ENCODE peak calls at places on chromosomes 7 and 10, in four cellular contexts. One of them, this sample, is unnamed.

GRCh38 chr10:123583639-123584418 is 82.3 kb upstream of the GPR26 start:
- DNase-seq in GM12878: no peak
- DNase-seq in K562: peak
- DNase-seq in HL-60: peak
- DNase-seq in this sample: peak

GRCh38 chr10:88233870-88234269 is 349.2 kb downstream of the RNLS start:
- DNase-seq in K562: no peak
- DNase-seq in HL-60: no peak
- DNase-seq in GM12878: no peak
- DNase-seq in this sample: no peak

GRCh38 chr10:35424680-35425285 is 88.5 kb downstream of the CCNY start:
- DNase-seq in K562: no peak
- DNase-seq in GM12878: no peak
- DNase-seq in HL-60: no peak
- DNase-seq in this sample: no peak

GRCh38 chr7:45192546-45193177 is 35.1 kb downstream of the RAMP3 start:
- DNase-seq in K562: no peak
- DNase-seq in HL-60: peak
- DNase-seq in GM12878: no peak
- DNase-seq in this sample: no peak

GRCh38 chr7:156642306-156643045 is 1.9 kb downstream of the RNF32 start:
- DNase-seq in HL-60: no peak
- DNase-seq in GM12878: no peak
- DNase-seq in K562: no peak
- DNase-seq in this sample: no peak

GRCh38 chr7:100483728-100484635 is at the start of gene NYAP1:
- DNase-seq in K562: peak
- DNase-seq in GM12878: no peak
- DNase-seq in HL-60: no peak
- DNase-seq in this sample: no peak

GRCh38 chr10:126468876-126469643 is 80.8 kb upstream of the ADAM12 start:
- DNase-seq in K562: no peak
- DNase-seq in GM12878: no peak
- DNase-seq in HL-60: no peak
- DNase-seq in this sample: no peak

GRCh38 chr7:157490465-157490912 is 153.7 kb downstream of the DNAJB6 start:
- DNase-seq in K562: peak
- DNase-seq in HL-60: peak
- DNase-seq in GM12878: peak
- DNase-seq in this sample: no peak

GRCh38 chr7:151807876-151808275 is 69.0 kb downstream of the PRKAG2 start:
- DNase-seq in GM12878: no peak
- DNase-seq in K562: no peak
- DNase-seq in HL-60: peak
- DNase-seq in this sample: no peak

GRCh38 chr10:131731780-131732630 is 168.8 kb upstream of the PPP2R2D start:
- DNase-seq in K562: no peak
- DNase-seq in GM12878: no peak
- DNase-seq in HL-60: no peak
- DNase-seq in this sample: no peak

GRCh38 chr7:3896366-3896765 is 595.3 kb downstream of the SDK1 start:
- DNase-seq in GM12878: no peak
- DNase-seq in K562: no peak
- DNase-seq in HL-60: no peak
- DNase-seq in this sample: no peak

GRCh38 chr7:36192877-36193276 is 39.8 kb downstream of the EEPD1 start:
- DNase-seq in K562: no peak
- DNase-seq in GM12878: no peak
- DNase-seq in HL-60: no peak
- DNase-seq in this sample: no peak

GRCh38 chr7:149716007-149716931 is 57.1 kb downstream of the ZNF467 start:
- DNase-seq in HL-60: no peak
- DNase-seq in GM12878: no peak
- DNase-seq in K562: peak
- DNase-seq in this sample: no peak

GRCh38 chr10:130137077-130137448 is 872 bp downstream of the GLRX3 start:
- DNase-seq in HL-60: peak
- DNase-seq in K562: no peak
- DNase-seq in GM12878: no peak
- DNase-seq in this sample: no peak

GRCh38 chr10:6400331-6400730 is 179.7 kb downstream of the PRKCQ start:
- DNase-seq in K562: no peak
- DNase-seq in HL-60: peak
- DNase-seq in GM12878: no peak
- DNase-seq in this sample: no peak

GRCh38 chr7:84339306-84339705 is 144.7 kb upstream of the SEMA3A start:
- DNase-seq in GM12878: no peak
- DNase-seq in HL-60: no peak
- DNase-seq in K562: no peak
- DNase-seq in this sample: no peak

GRCh38 chr10:101145145-101145544 is 14.0 kb downstream of the TLX1 start:
- DNase-seq in K562: no peak
- DNase-seq in HL-60: no peak
- DNase-seq in GM12878: no peak
- DNase-seq in this sample: no peak

GRCh38 chr7:86928308-86928707 is 131.1 kb downstream of the ELAPOR2 start:
- DNase-seq in K562: no peak
- DNase-seq in GM12878: no peak
- DNase-seq in HL-60: no peak
- DNase-seq in this sample: no peak

GRCh38 chr10:70283445-70284399 is at the start of gene NPFFR1:
- DNase-seq in GM12878: no peak
- DNase-seq in K562: no peak
- DNase-seq in HL-60: no peak
- DNase-seq in this sample: no peak

GRCh38 chr10:108363566-108363965 is 1199.1 kb upstream of the SORCS1 start:
- DNase-seq in GM12878: no peak
- DNase-seq in K562: no peak
- DNase-seq in HL-60: no peak
- DNase-seq in this sample: no peak

GRCh38 chr10:73589538-73590126 is 1.5 kb downstream of the USP54 start:
- DNase-seq in HL-60: no peak
- DNase-seq in GM12878: no peak
- DNase-seq in K562: no peak
- DNase-seq in this sample: no peak

GRCh38 chr7:106766551-106766950 is 98.5 kb upstream of the PIK3CG start:
- DNase-seq in K562: no peak
- DNase-seq in GM12878: no peak
- DNase-seq in HL-60: no peak
- DNase-seq in this sample: no peak

GRCh38 chr7:81256991-81257390 is 338.1 kb upstream of the SEMA3C start:
- DNase-seq in GM12878: no peak
- DNase-seq in K562: no peak
- DNase-seq in HL-60: no peak
- DNase-seq in this sample: no peak

GRCh38 chr7:1691096-1691495 is 21.0 kb downstream of the ELFN1 start:
- DNase-seq in K562: no peak
- DNase-seq in HL-60: no peak
- DNase-seq in GM12878: no peak
- DNase-seq in this sample: no peak

GRCh38 chr10:45197816-45198595 is 117.4 kb downstream of the OR13A1 start:
- DNase-seq in K562: no peak
- DNase-seq in GM12878: no peak
- DNase-seq in HL-60: no peak
- DNase-seq in this sample: no peak
- TF ChIP-seq SPI1 in K562: no peak
- TF ChIP-seq SPI1 in GM12878: no peak
- TF ChIP-seq SPI1 in HL-60: no peak
- TF ChIP-seq SPI1 in this sample: no peak

GRCh38 chr7:26398436-26399308 is 107.0 kb downstream of the SNX10 start:
- DNase-seq in K562: peak
- DNase-seq in HL-60: peak
- DNase-seq in GM12878: peak
- DNase-seq in this sample: peak

GRCh38 chr7:26397326-26397725 is 105.7 kb downstream of the SNX10 start:
- DNase-seq in K562: no peak
- DNase-seq in HL-60: no peak
- DNase-seq in GM12878: no peak
- DNase-seq in this sample: no peak

GRCh38 chr7:26397786-26398435 is 106.2 kb downstream of the SNX10 start:
- DNase-seq in K562: peak
- DNase-seq in HL-60: peak
- DNase-seq in GM12878: no peak
- DNase-seq in this sample: peak

GRCh38 chr7:26399309-26399610 is 107.6 kb downstream of the SNX10 start:
- DNase-seq in K562: no peak
- DNase-seq in GM12878: no peak
- DNase-seq in HL-60: no peak
- DNase-seq in this sample: no peak

GRCh38 chr7:26399747-26400146 is 108.1 kb downstream of the SNX10 start:
- DNase-seq in K562: no peak
- DNase-seq in HL-60: no peak
- DNase-seq in GM12878: no peak
- DNase-seq in this sample: no peak
- TF ChIP-seq POLR2AphosphoS5 in K562: no peak
- TF ChIP-seq POLR2AphosphoS5 in HL-60: no peak
- TF ChIP-seq POLR2AphosphoS5 in GM12878: no peak
- TF ChIP-seq POLR2AphosphoS5 in this sample: no peak

GRCh38 chr10:12710157-12710556 is 291.4 kb downstream of the CCDC3 start:
- DNase-seq in HL-60: no peak
- DNase-seq in GM12878: no peak
- DNase-seq in K562: no peak
- DNase-seq in this sample: no peak

GRCh38 chr10:12709516-12709915 is 292.0 kb downstream of the CCDC3 start:
- DNase-seq in HL-60: no peak
- DNase-seq in GM12878: no peak
- DNase-seq in K562: no peak
- DNase-seq in this sample: no peak

GRCh38 chr10:12707461-12708185 is 293.9 kb downstream of the CCDC3 start:
- DNase-seq in HL-60: no peak
- DNase-seq in K562: peak
- DNase-seq in GM12878: peak
- DNase-seq in this sample: no peak

GRCh38 chr10:12710594-12711343 is 290.7 kb downstream of the CCDC3 start:
- DNase-seq in K562: peak
- DNase-seq in GM12878: peak
- DNase-seq in HL-60: peak
- DNase-seq in this sample: peak

GRCh38 chr10:12708921-12709320 is 292.6 kb downstream of the CCDC3 start:
- DNase-seq in HL-60: no peak
- DNase-seq in GM12878: no peak
- DNase-seq in K562: no peak
- DNase-seq in this sample: no peak
- TF ChIP-seq SPI1 in HL-60: no peak
- TF ChIP-seq SPI1 in GM12878: no peak
- TF ChIP-seq SPI1 in K562: no peak
- TF ChIP-seq SPI1 in this sample: no peak

GRCh38 chr7:115676080-115676479 is 354.5 kb downstream of the TFEC start:
- DNase-seq in K562: no peak
- DNase-seq in GM12878: no peak
- DNase-seq in HL-60: no peak
- DNase-seq in this sample: no peak
- TF ChIP-seq POLR2AphosphoS5 in K562: no peak
- TF ChIP-seq POLR2AphosphoS5 in GM12878: no peak
- TF ChIP-seq POLR2AphosphoS5 in HL-60: no peak
- TF ChIP-seq POLR2AphosphoS5 in this sample: no peak

DNA sequence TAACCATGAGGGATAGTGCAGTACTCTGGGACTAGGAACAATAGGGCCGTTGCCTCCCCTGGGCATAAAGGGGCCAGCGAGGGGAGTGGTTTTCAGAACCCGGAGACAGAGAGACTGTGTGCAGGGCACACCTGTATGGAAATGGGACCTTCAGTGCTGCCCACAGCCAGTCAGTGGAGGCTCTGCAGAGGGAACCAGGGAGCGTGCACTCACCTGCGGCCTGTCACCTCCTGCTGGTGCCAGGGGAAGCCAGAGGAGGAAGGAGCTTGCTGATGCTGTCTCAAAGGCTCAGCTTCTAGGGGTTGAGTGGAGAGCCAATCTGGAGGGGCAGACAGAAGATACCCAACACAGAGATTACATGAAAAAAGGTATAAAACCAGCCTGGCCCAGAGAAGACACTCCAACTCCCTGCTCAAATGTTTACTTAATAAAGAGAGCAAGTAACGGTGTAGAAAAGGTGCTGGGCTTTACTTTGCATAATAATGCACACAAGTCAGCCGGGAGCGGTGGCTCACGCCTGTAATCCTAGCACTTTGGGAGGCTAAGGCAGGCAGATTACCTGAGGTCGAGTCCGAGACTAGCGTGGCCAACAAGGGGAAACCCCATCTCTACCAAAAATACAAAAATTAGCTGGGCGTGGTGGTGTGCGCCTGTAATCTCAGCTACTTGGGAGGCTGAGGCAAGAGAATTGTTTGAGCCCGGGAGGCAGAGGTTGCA is 35.5 kb upstream of the WAPL start:
- DNase-seq in HL-60: no peak
- DNase-seq in GM12878: no peak
- DNase-seq in K562: no peak
- DNase-seq in this sample: no peak
- TF ChIP-seq SPI1 in HL-60: no peak
- TF ChIP-seq SPI1 in GM12878: no peak
- TF ChIP-seq SPI1 in K562: no peak
- TF ChIP-seq SPI1 in this sample: no peak